ENCODE peak calls at places on chromosome 4, in five cellular contexts. B is body of pancreas, D is left ventricle myocardium inferior, V is cardiac muscle cell, L is upper lobe of left lung. Q is an unnamed sample.

GRCh38 chr4:21986312-21986711 is 37.7 kb upstream of the KCNIP4 start:
- DNase-seq in V (no peak), D (no peak), L (no peak), B (no peak), Q (no peak)

GRCh38 chr4:183241322-183241640 is 78.8 kb downstream of the CLDN22 start:
- DNase-seq in V (no peak), L (no peak), D (no peak), B (peak; percentile 35), Q (no peak)

GRCh38 chr4:44118971-44119680 is 329.5 kb downstream of the KCTD8 start:
- DNase-seq in B (no peak), D (no peak), V (no peak), L (no peak), Q (no peak)

GRCh38 chr4:102725229-102725628 is 35.5 kb downstream of the MANBA start:
- DNase-seq in V (no peak), L (no peak), B (no peak), D (no peak), Q (no peak)

GRCh38 chr4:109040441-109040840 is 262.0 kb downstream of the COL25A1 start:
- DNase-seq in V (no peak), L (no peak), B (no peak), D (no peak), Q (no peak)

GRCh38 chr4:172998527-172999469 is 169.8 kb upstream of the GALNT7 start:
- DNase-seq in V (no peak), D (no peak), B (no peak), L (no peak), Q (peak; percentile 72)

GRCh38 chr4:186192068-186192751 is 843 bp downstream of the CYP4V2 start:
- DNase-seq in B (peak; percentile 37), L (no peak), V (peak; percentile 59), D (peak; percentile 28), Q (no peak)

GRCh38 chr4:1985287-1985686 is 23.5 kb downstream of the NELFA start:
- DNase-seq in B (no peak), L (peak; percentile 65), V (no peak), D (no peak), Q (no peak)

GRCh38 chr4:785332-786073 is 40.4 kb downstream of the CPLX1 start:
- DNase-seq in B (no peak), V (no peak), D (no peak), L (peak; percentile 84), Q (no peak)

GRCh38 chr4:113761682-113762060 is at the start of gene CAMK2D:
- DNase-seq in V (peak; percentile 86), L (no peak), B (peak; percentile 85), D (peak; percentile 89), Q (peak; percentile 59)

GRCh38 chr4:113762851-113763172 is 1.3 kb upstream of the CAMK2D start:
- DNase-seq in B (no peak), L (no peak), D (no peak), V (no peak), Q (no peak)

GRCh38 chr4:113760852-113761681 is 471 bp downstream of the CAMK2D start:
- DNase-seq in D (peak; percentile 84), V (peak; percentile 85), L (peak; percentile 95), B (peak; percentile 78), Q (no peak)

GRCh38 chr4:113760094-113760851 is 1.3 kb downstream of the CAMK2D start:
- DNase-seq in D (peak; percentile 33), L (no peak), V (peak; percentile 44), B (peak; percentile 28), Q (no peak)

DNA sequence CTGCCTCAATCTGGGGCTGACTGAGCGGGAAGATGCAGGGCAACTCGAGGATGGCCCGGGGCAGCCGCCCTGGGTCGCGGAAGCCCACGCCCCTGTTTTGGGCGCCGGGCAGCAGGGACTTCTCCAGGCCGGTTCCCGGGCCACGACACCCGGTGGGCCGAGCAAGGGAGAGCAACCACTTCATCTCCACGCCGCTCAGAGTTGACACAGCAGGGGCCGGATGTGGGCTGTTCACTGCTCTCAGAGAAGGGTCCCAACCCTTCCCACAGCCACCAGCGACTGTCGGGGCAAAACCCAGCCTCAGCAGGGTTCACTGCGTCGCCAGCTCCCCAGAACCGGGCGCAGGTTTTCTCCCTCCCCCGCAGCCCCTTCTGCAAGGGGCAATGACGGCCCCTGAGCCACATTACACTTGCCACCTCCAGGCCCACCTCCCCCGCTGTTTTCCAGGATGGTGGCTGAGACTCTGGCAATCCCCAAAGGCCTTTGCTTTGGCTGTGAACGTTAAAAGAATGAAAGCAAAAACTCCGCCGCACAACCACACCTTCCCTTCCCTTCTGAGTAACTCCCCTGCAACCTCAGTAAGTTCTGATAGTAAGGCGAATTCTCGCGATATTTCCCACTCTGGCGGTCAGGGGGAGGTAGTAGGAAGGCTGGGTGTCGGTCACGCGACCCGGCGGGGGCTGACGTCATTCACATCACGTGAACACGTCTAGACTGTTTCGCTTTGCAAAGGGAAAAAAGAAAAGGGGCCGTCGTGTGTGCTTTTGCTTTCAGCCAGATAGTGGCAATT is 718 bp upstream of the CAMK2D start:
- DNase-seq in D (peak; percentile 99), L (peak; percentile 99), B (peak; percentile 99), V (peak; percentile 100), Q (peak; percentile 98)
- TF ChIP-seq CTCF in D (no peak), L (no peak), B (peak; percentile 3), V (no peak), Q (no peak)

GRCh38 chr4:38113551-38113950 is 153.4 kb downstream of the PTTG2 start:
- DNase-seq in B (no peak), L (no peak), D (no peak), V (no peak), Q (no peak)
- H3K36me3 ChIP-seq in B (no peaks in the 10 kb centered on the region), L (peaks cover 3% of the 10 kb centered on the region), D (peaks cover 29% of the 10 kb centered on the region), V (no peaks in the 10 kb centered on the region), Q (peaks cover 3% of the 10 kb centered on the region)

DNA sequence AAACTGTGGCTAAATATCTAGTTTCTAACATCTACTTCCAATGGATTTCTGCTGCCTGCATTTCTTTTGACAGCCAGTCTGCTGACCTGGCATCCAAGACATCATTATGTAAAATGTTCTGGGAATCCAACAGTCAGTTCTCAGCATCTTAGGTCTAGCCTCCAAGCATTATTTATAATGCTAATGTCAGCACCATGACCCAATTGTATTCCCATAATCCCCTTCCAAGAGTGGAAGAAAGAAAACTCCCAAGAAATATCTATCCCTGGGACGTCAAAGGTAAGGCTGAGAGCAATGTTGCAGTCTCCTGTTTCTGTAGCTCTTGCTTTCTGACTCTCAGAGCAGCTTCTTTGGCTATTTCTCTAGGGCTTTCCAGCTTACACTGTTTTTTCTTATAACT is 50.6 kb upstream of the GAB1 start:
- DNase-seq in V (no peak), B (no peak), L (no peak), D (no peak), Q (no peak)
- H3K4me3 ChIP-seq in V (no peak overlapping the region), B (no peak overlapping the region), L (no peak overlapping the region), D (no peak overlapping the region), Q (no peak overlapping the region)

DNA sequence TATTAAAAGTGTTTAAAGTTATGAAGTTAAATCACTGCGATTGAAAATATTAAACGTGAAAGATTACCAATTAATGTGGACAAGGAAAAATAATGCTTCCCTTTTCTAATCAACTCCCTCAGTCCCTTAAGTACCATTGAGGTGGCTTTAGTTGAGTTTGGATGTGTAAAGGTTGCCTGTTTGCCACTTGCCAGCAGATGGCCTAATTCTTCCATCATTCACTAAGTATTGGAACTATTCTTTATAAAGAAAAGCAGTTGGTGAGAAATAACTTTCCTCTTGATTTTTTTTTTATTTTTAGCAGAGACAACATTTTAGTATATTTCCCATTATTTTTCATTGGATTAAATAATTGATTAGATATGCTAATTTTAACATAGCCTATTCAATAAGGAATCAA is 295.9 kb upstream of the TACR3 start:
- DNase-seq in L (no peak), B (no peak), D (no peak), V (peak; percentile 34), Q (no peak)
- TF ChIP-seq CTCF in L (no peak), B (peak; percentile 17), D (peak; percentile 47), V (no peak), Q (peak; percentile 39)

GRCh38 chr4:39900966-39901365 is 76.7 kb downstream of the PDS5A start:
- DNase-seq in V (no peak), D (no peak), B (no peak), L (no peak), Q (no peak)
- H3K36me3 ChIP-seq in V (peaks cover 66% of the 10 kb centered on the region), D (peaks cover 87% of the 10 kb centered on the region), B (peaks cover 22% of the 10 kb centered on the region), L (peaks cover 36% of the 10 kb centered on the region), Q (no peaks in the 10 kb centered on the region)

GRCh38 chr4:144948421-144948820 is 149.6 kb downstream of the ANAPC10 start:
- DNase-seq in D (no peak), L (no peak), B (no peak), V (no peak), Q (no peak)
- H3K4me3 ChIP-seq in D (no peak overlapping the region), L (no peak overlapping the region), B (no peak overlapping the region), V (no peak overlapping the region), Q (no peak overlapping the region)

Q was measured in kidney epithelial cell.